ENCODE peak calls at places on chromosomes 12 and 14, in ten cellular contexts. B, X, K, F, J, A, T, S, U and V are unnamed samples.

GRCh38 chr14:89578048-89578619 is 161.1 kb upstream of the FOXN3 start:
- DNase-seq in B (no peak), X (peak), K (no peak), F (no peak), J (no peak), A (peak), T (no peak), S (no peak), U (no peak), V (no peak)

GRCh38 chr12:30506411-30506810 is 189.3 kb downstream of the IPO8 start:
- DNase-seq in B (no peak), X (no peak), K (no peak), F (no peak), J (no peak), A (no peak), T (no peak), S (no peak), U (no peak), V (no peak)

GRCh38 chr14:77026930-77027537 is 1.5 kb downstream of the IRF2BPL start:
- DNase-seq in B (peak), X (peak), K (peak), F (no peak), J (peak), A (no peak), T (no peak), S (peak), U (peak), V (peak)

GRCh38 chr12:32226768-32227167 is 120.1 kb downstream of the BICD1 start:
- DNase-seq in B (no peak), X (no peak), K (no peak), F (no peak), J (no peak), A (no peak), T (no peak), S (no peak), U (no peak), V (no peak)

GRCh38 chr12:110677982-110678381 is 10.9 kb downstream of the HVCN1 start:
- DNase-seq in B (no peak), X (no peak), K (no peak), F (no peak), J (no peak), A (no peak), T (no peak), S (no peak), U (no peak), V (no peak)

GRCh38 chr12:113876160-113876559 is 90.0 kb downstream of the RBM19 start:
- DNase-seq in B (no peak), X (no peak), K (no peak), F (no peak), J (no peak), A (no peak), T (no peak), S (no peak), U (no peak), V (no peak)

GRCh38 chr12:40105515-40106201 is at the start of gene SLC2A13:
- DNase-seq in B (peak), X (peak), K (peak), F (peak), J (peak), A (peak), T (peak), S (peak), U (peak), V (peak)

GRCh38 chr14:94460631-94461416 is 8.2 kb upstream of the SERPINA11 start:
- DNase-seq in B (no peak), X (no peak), K (no peak), F (no peak), J (no peak), A (no peak), T (no peak), S (no peak), U (no peak), V (no peak)

GRCh38 chr14:73462078-73462715 is 3.9 kb upstream of the NUMB start:
- DNase-seq in B (peak), X (peak), K (peak), F (no peak), J (peak), A (no peak), T (no peak), S (peak), U (no peak), V (no peak)

GRCh38 chr12:70360218-70360617 is 5.9 kb upstream of the KCNMB4 start:
- DNase-seq in B (no peak), X (no peak), K (no peak), F (no peak), J (no peak), A (no peak), T (no peak), S (no peak), U (no peak), V (no peak)

GRCh38 chr12:65152012-65152411 is 17.4 kb upstream of the LEMD3 start:
- DNase-seq in B (no peak), X (no peak), K (no peak), F (no peak), J (no peak), A (no peak), T (no peak), S (no peak), U (no peak), V (no peak)

GRCh38 chr14:70782361-70782760 is 27.0 kb downstream of the MAP3K9 start:
- DNase-seq in B (no peak), X (no peak), K (no peak), F (no peak), J (no peak), A (no peak), T (no peak), S (no peak), U (no peak), V (no peak)

GRCh38 chr14:103056322-103057027 is 874 bp downstream of the CDC42BPB start:
- DNase-seq in B (peak), X (peak), K (peak), F (no peak), J (peak), A (no peak), T (no peak), S (peak), U (no peak), V (no peak)

GRCh38 chr14:61025239-61026223 is 44.5 kb downstream of the SLC38A6 start:
- DNase-seq in B (peak), X (peak), K (no peak), F (no peak), J (peak), A (peak), T (peak), S (peak), U (peak), V (peak)

GRCh38 chr14:47442206-47442605 is 233.2 kb downstream of the MDGA2 start:
- DNase-seq in B (no peak), X (no peak), K (no peak), F (no peak), J (no peak), A (no peak), T (no peak), S (no peak), U (no peak), V (no peak)

GRCh38 chr14:82528011-82528410 is 994.4 kb upstream of the SEL1L start:
- DNase-seq in B (no peak), X (no peak), K (no peak), F (no peak), J (no peak), A (no peak), T (no peak), S (no peak), U (no peak), V (no peak)

GRCh38 chr12:30988887-30989286 is 62.3 kb downstream of the TSPAN11 start:
- DNase-seq in B (no peak), X (no peak), K (no peak), F (no peak), J (peak), A (no peak), T (no peak), S (no peak), U (no peak), V (no peak)

GRCh38 chr12:132921685-132922084 is 34.3 kb upstream of the CHFR start:
- DNase-seq in B (no peak), X (no peak), K (no peak), F (no peak), J (no peak), A (no peak), T (no peak), S (no peak), U (no peak), V (no peak)